ENCODE peak calls at places on chromosomes 5 and 9, in five cellular contexts. A is renal cortical epithelial cell; Z is stimulated activated CD8-positive, alpha-beta memory T cell treated with anti-CD3 and anti-CD28 coated beads, Interleukin-4, amount 100 ng/mL, for 4 hours; V is HTR-8/SVneo; R is GM19239. N is an unnamed sample.

GRCh38 chr5:6593148-6594016 is 39.5 kb downstream of the NSUN2 start:
- DNase-seq in A (no peak), Z (no peak), V (no peak), R (no peak), N (no peak)

GRCh38 chr5:14332746-14333145 is 189.6 kb downstream of the TRIO start:
- DNase-seq in A (no peak), Z (no peak), V (no peak), R (no peak), N (no peak)

GRCh38 chr9:89046832-89047231 is 55.6 kb downstream of the S1PR3 start:
- DNase-seq in A (no peak), Z (no peak), V (no peak), R (no peak), N (no peak)

GRCh38 chr9:117523531-117524153 is 108.8 kb upstream of the ASTN2 start:
- DNase-seq in A (no peak), Z (no peak), V (no peak), R (no peak), N (no peak)

GRCh38 chr5:135129307-135129706 is 95.3 kb upstream of the PITX1 start:
- DNase-seq in A (no peak), Z (no peak), V (no peak), R (no peak), N (no peak)

GRCh38 chr9:37151802-37152201 is 31.4 kb downstream of the ZCCHC7 start:
- DNase-seq in A (no peak), Z (no peak), V (no peak), R (no peak), N (no peak)

GRCh38 chr5:3595102-3595961 is at the start of gene IRX1:
- DNase-seq in A (no peak), Z (no peak), V (no peak), R (no peak), N (no peak)

GRCh38 chr9:71909887-71910601 is 949 bp downstream of the ABHD17B start:
- DNase-seq in A (no peak), Z (no peak), V (no peak), R (no peak), N (no peak)

GRCh38 chr5:105882956-105883481 is 1787.7 kb downstream of the EFNA5 start:
- DNase-seq in A (peak), Z (no peak), V (no peak), R (no peak), N (no peak)

GRCh38 chr5:95284512-95285405 is at the start of gene MCTP1:
- DNase-seq in A (no peak), Z (no peak), V (peak), R (no peak), N (no peak)